ENCODE peak calls at places on chromosomes 12 and 14, in eight cellular contexts. A is dorsolateral prefrontal cortex, B is ELR, N is fibroblast of pulmonary artery, X is OCI-LY7, C is T-cell, O is SIG-M5, M is myocyte. J is an unnamed sample.
A peak's percentile ranks its signal among the peaks of the same experiment; 100 is the strongest.

GRCh38 chr14:64566651-64567122 is 16.9 kb downstream of the PPP1R36 start:
- DNase-seq in B (no peak), A (no peak), X (no peak), N (peak; percentile 40), C (no peak), M (no peak), O (no peak), J (no peak)

GRCh38 chr14:103008768-103009342 is 48.5 kb downstream of the CDC42BPB start:
- DNase-seq in O (no peak), M (no peak), A (peak; percentile 46), B (peak; percentile 76), N (peak; percentile 78), X (no peak), C (no peak), J (no peak)

GRCh38 chr12:63668028-63668799 is at the start of gene DPY19L2:
- DNase-seq in C (peak; percentile 34), N (peak; percentile 64), O (no peak), M (peak; percentile 85), B (peak; percentile 90), A (peak; percentile 85), X (no peak), J (peak; percentile 3)

GRCh38 chr12:25477217-25477616 is 75.9 kb downstream of the LMNTD1 start:
- DNase-seq in C (no peak), M (no peak), A (no peak), B (no peak), O (no peak), X (no peak), N (no peak), J (no peak)

GRCh38 chr12:53676715-53677611 is 1.1 kb upstream of the ATP5MC2 start:
- DNase-seq in X (no peak), N (peak; percentile 47), C (no peak), M (peak; percentile 66), B (peak; percentile 38), O (no peak), A (no peak), J (no peak)

GRCh38 chr12:100185361-100185894 is 15.2 kb upstream of the ACTR6 start:
- DNase-seq in C (no peak), O (no peak), B (no peak), M (peak; percentile 18), N (no peak), X (no peak), A (peak; percentile 11), J (no peak)

GRCh38 chr14:70011098-70011497 is 131.9 kb downstream of the SMOC1 start:
- DNase-seq in A (no peak), N (no peak), O (no peak), C (no peak), X (no peak), M (no peak), B (no peak), J (no peak)

GRCh38 chr12:79560165-79560889 is 130.4 kb downstream of the PAWR start:
- DNase-seq in B (no peak), N (no peak), X (no peak), M (no peak), A (no peak), O (no peak), C (no peak), J (no peak)

GRCh38 chr12:21220266-21220665 is 89.3 kb downstream of the SLCO1B1 start:
- DNase-seq in M (no peak), O (no peak), C (no peak), X (no peak), A (no peak), N (no peak), B (no peak), J (no peak)

GRCh38 chr12:34300376-34301250 is 278.3 kb downstream of the ALG10 start:
- DNase-seq in X (no peak), A (no peak), N (no peak), O (no peak), M (no peak), C (no peak), B (no peak), J (no peak)

GRCh38 chr12:113040722-113041168 is 15.8 kb upstream of the DTX1 start:
- DNase-seq in B (peak; percentile 96), N (peak; percentile 99), C (no peak), X (no peak), A (no peak), M (peak; percentile 67), O (no peak), J (no peak)

GRCh38 chr12:76244298-76244697 is 103.9 kb downstream of the BBS10 start:
- DNase-seq in B (no peak), M (no peak), C (no peak), A (no peak), N (no peak), O (no peak), X (no peak), J (no peak)

GRCh38 chr12:14668591-14668990 is 27.8 kb downstream of the GUCY2C start:
- DNase-seq in A (no peak), N (no peak), B (no peak), C (no peak), X (no peak), M (no peak), O (no peak), J (no peak)

GRCh38 chr12:88615490-88615889 is 35.2 kb upstream of the KITLG start:
- DNase-seq in M (no peak), X (no peak), A (no peak), N (no peak), B (peak; percentile 41), O (no peak), C (no peak), J (no peak)

GRCh38 chr12:57027805-57028153 is 11.4 kb upstream of the TAC3 start:
- DNase-seq in O (no peak), M (no peak), N (no peak), C (no peak), B (no peak), X (no peak), A (no peak), J (no peak)

GRCh38 chr12:50195832-50196231 is 28.7 kb upstream of the CERS5 start:
- DNase-seq in X (no peak), A (no peak), O (no peak), M (peak; percentile 89), B (no peak), N (no peak), C (no peak), J (no peak)

GRCh38 chr14:26709019-26709418 is 111.2 kb upstream of the NOVA1 start:
- DNase-seq in B (no peak), N (peak; percentile 71), A (no peak), O (no peak), M (no peak), C (no peak), X (no peak), J (no peak)

GRCh38 chr14:59190372-59190771 is 1.9 kb downstream of the DAAM1 start:
- DNase-seq in N (peak; percentile 25), B (peak; percentile 50), X (peak; percentile 48), C (no peak), M (peak; percentile 57), O (no peak), A (no peak), J (peak; percentile 16)

GRCh38 chr14:104100171-104101085 is 14.9 kb downstream of the ASPG start:
- DNase-seq in O (no peak), M (no peak), X (no peak), N (no peak), C (no peak), A (no peak), B (no peak), J (no peak)

GRCh38 chr14:32473476-32473875 is 144.4 kb downstream of the AKAP6 start:
- DNase-seq in N (no peak), X (no peak), A (no peak), O (no peak), M (peak; percentile 71), C (no peak), B (no peak), J (no peak)

GRCh38 chr14:23008836-23009235 is 1.1 kb downstream of the C14orf93 start:
- DNase-seq in O (peak; percentile 7), X (peak; percentile 61), B (peak; percentile 13), M (no peak), A (no peak), C (no peak), N (no peak), J (peak; percentile 35)

GRCh38 chr12:76083761-76084276 is 666 bp downstream of the NAP1L1 start:
- DNase-seq in O (no peak), N (peak; percentile 67), M (peak; percentile 79), C (peak; percentile 68), B (peak; percentile 88), X (peak; percentile 76), A (peak; percentile 19), J (peak; percentile 76)

GRCh38 chr14:98946995-98947394 is 325.0 kb downstream of the BCL11B start:
- DNase-seq in M (no peak), N (no peak), B (no peak), X (no peak), O (no peak), C (no peak), A (no peak), J (no peak)

GRCh38 chr14:94144765-94145164 is 15.4 kb upstream of the IFI27L2 start:
- DNase-seq in O (no peak), C (no peak), A (no peak), X (no peak), B (no peak), N (no peak), M (no peak), J (no peak)

GRCh38 chr12:56687225-56688128 is 607 bp downstream of the PTGES3 start:
- DNase-seq in B (peak; percentile 51), C (peak; percentile 54), N (peak; percentile 29), O (no peak), M (peak; percentile 33), A (peak; percentile 33), X (peak; percentile 70), J (peak; percentile 71)

GRCh38 chr12:91053951-91054715 is 3.7 kb downstream of the KERA start:
- DNase-seq in O (no peak), M (peak; percentile 78), A (no peak), B (peak; percentile 21), N (peak; percentile 98), X (no peak), C (no peak), J (no peak)

GRCh38 chr14:35789651-35790050 is 19.4 kb downstream of the RALGAPA1 start:
- DNase-seq in C (no peak), M (peak; percentile 70), N (no peak), B (peak; percentile 43), O (no peak), X (no peak), A (no peak), J (no peak)

GRCh38 chr12:21576431-21576830 is 28.2 kb downstream of the GYS2 start:
- DNase-seq in B (no peak), A (no peak), M (no peak), C (no peak), X (no peak), N (no peak), O (no peak), J (no peak)

GRCh38 chr12:65229441-65229840 is 49.0 kb upstream of the MSRB3 start:
- DNase-seq in A (no peak), N (peak; percentile 80), C (no peak), B (peak; percentile 88), M (peak; percentile 19), X (no peak), O (no peak), J (no peak)

GRCh38 chr14:81243499-81243898 is 22.7 kb upstream of the GTF2A1 start:
- DNase-seq in A (no peak), M (no peak), O (no peak), C (no peak), B (no peak), X (no peak), N (no peak), J (no peak)

GRCh38 chr14:69989622-69990021 is 110.4 kb downstream of the SMOC1 start:
- DNase-seq in B (no peak), M (no peak), O (no peak), X (no peak), A (no peak), C (no peak), N (no peak), J (no peak)

J was measured in RPMI8226.